ENCODE peak calls at places on chromosomes 7 and 10, in four cellular contexts. One of them, this sample, is unnamed.

GRCh38 chr10:87862644-87863101 is 660 bp downstream of the KLLN start:
- DNase-seq in small intestine: no peak
- DNase-seq in C1 segment of cervical spinal cord: no peak
- DNase-seq in effector memory CD8-positive, alpha-beta T cell: no peak
- DNase-seq in this sample: no peak

GRCh38 chr10:7170626-7171322 is 240.1 kb downstream of the SFMBT2 start:
- DNase-seq in effector memory CD8-positive, alpha-beta T cell: no peak
- DNase-seq in C1 segment of cervical spinal cord: peak
- DNase-seq in small intestine: no peak
- DNase-seq in this sample: no peak

GRCh38 chr10:34698979-34699378 is 116.1 kb downstream of the PARD3 start:
- DNase-seq in C1 segment of cervical spinal cord: no peak
- DNase-seq in small intestine: no peak
- DNase-seq in effector memory CD8-positive, alpha-beta T cell: no peak
- DNase-seq in this sample: no peak

GRCh38 chr7:147681530-147681929 is 909.0 kb upstream of the C7orf33 start:
- DNase-seq in effector memory CD8-positive, alpha-beta T cell: no peak
- DNase-seq in small intestine: no peak
- DNase-seq in C1 segment of cervical spinal cord: no peak
- DNase-seq in this sample: no peak

GRCh38 chr7:27155816-27156507 is 513 bp downstream of the HOXA7 start:
- DNase-seq in effector memory CD8-positive, alpha-beta T cell: no peak
- DNase-seq in small intestine: no peak
- DNase-seq in C1 segment of cervical spinal cord: no peak
- DNase-seq in this sample: peak

GRCh38 chr7:50331564-50332208 is 27.2 kb downstream of the IKZF1 start:
- DNase-seq in C1 segment of cervical spinal cord: no peak
- DNase-seq in small intestine: no peak
- DNase-seq in effector memory CD8-positive, alpha-beta T cell: peak
- DNase-seq in this sample: no peak

GRCh38 chr10:33927347-33927746 is 592.9 kb upstream of the NRP1 start:
- DNase-seq in small intestine: no peak
- DNase-seq in C1 segment of cervical spinal cord: no peak
- DNase-seq in effector memory CD8-positive, alpha-beta T cell: no peak
- DNase-seq in this sample: no peak

GRCh38 chr7:94040254-94040653 is 36.1 kb upstream of the BET1 start:
- DNase-seq in effector memory CD8-positive, alpha-beta T cell: no peak
- DNase-seq in small intestine: no peak
- DNase-seq in C1 segment of cervical spinal cord: no peak
- DNase-seq in this sample: no peak

GRCh38 chr10:93435621-93436385 is 46.3 kb downstream of the MYOF start:
- DNase-seq in C1 segment of cervical spinal cord: no peak
- DNase-seq in small intestine: no peak
- DNase-seq in effector memory CD8-positive, alpha-beta T cell: no peak
- DNase-seq in this sample: no peak

GRCh38 chr10:121394586-121394985 is 203.7 kb downstream of the FGFR2 start:
- DNase-seq in effector memory CD8-positive, alpha-beta T cell: no peak
- DNase-seq in small intestine: no peak
- DNase-seq in C1 segment of cervical spinal cord: no peak
- DNase-seq in this sample: no peak

GRCh38 chr7:46636022-46636421 is 715.0 kb upstream of the IGFBP3 start:
- DNase-seq in C1 segment of cervical spinal cord: no peak
- DNase-seq in small intestine: no peak
- DNase-seq in effector memory CD8-positive, alpha-beta T cell: no peak
- DNase-seq in this sample: no peak

GRCh38 chr7:151876112-151876898 is 610 bp downstream of the PRKAG2 start:
- DNase-seq in effector memory CD8-positive, alpha-beta T cell: peak
- DNase-seq in C1 segment of cervical spinal cord: peak
- DNase-seq in small intestine: no peak
- DNase-seq in this sample: peak

GRCh38 chr10:101769541-101770180 is 6.3 kb downstream of the FGF8 start:
- DNase-seq in effector memory CD8-positive, alpha-beta T cell: no peak
- DNase-seq in small intestine: no peak
- DNase-seq in C1 segment of cervical spinal cord: no peak
- DNase-seq in this sample: no peak

This sample was measured in colonic mucosa.